ENCODE peak calls at places on chromosomes 5 and 9, in nine cellular contexts. One of them, this sample, is unnamed.

GRCh38 chr9:130994546-130995398 is 14.2 kb upstream of the LAMC3 start:
- DNase-seq in A549: no peak
- DNase-seq in upper lobe of left lung: no peak
- DNase-seq in suprapubic skin: no peak
- DNase-seq in prostate gland: no peak
- DNase-seq in breast epithelium: no peak
- DNase-seq in uterus: no peak
- DNase-seq in transverse colon: no peak
- DNase-seq in HepG2: no peak
- DNase-seq in this sample: no peak

GRCh38 chr9:104983491-104983890 is 55.5 kb upstream of the ABCA1 start:
- DNase-seq in suprapubic skin: no peak
- DNase-seq in breast epithelium: no peak
- DNase-seq in upper lobe of left lung: no peak
- DNase-seq in A549: no peak
- DNase-seq in prostate gland: no peak
- DNase-seq in uterus: no peak
- DNase-seq in HepG2: no peak
- DNase-seq in transverse colon: no peak
- DNase-seq in this sample: no peak

GRCh38 chr5:94361161-94361560 is 257.2 kb downstream of the KIAA0825 start:
- DNase-seq in A549: no peak
- DNase-seq in suprapubic skin: no peak
- DNase-seq in uterus: no peak
- DNase-seq in upper lobe of left lung: no peak
- DNase-seq in prostate gland: no peak
- DNase-seq in HepG2: no peak
- DNase-seq in breast epithelium: no peak
- DNase-seq in transverse colon: no peak
- DNase-seq in this sample: no peak

GRCh38 chr5:146722361-146722779 is 156.2 kb downstream of the PPP2R2B start:
- DNase-seq in upper lobe of left lung: no peak
- DNase-seq in breast epithelium: no peak
- DNase-seq in transverse colon: no peak
- DNase-seq in uterus: no peak
- DNase-seq in prostate gland: no peak
- DNase-seq in A549: no peak
- DNase-seq in suprapubic skin: no peak
- DNase-seq in HepG2: no peak
- DNase-seq in this sample: no peak

GRCh38 chr5:148401604-148402003 is 17.8 kb downstream of the FBXO38 start:
- DNase-seq in uterus: no peak
- DNase-seq in HepG2: no peak
- DNase-seq in suprapubic skin: no peak
- DNase-seq in prostate gland: no peak
- DNase-seq in upper lobe of left lung: no peak
- DNase-seq in transverse colon: no peak
- DNase-seq in A549: no peak
- DNase-seq in breast epithelium: no peak
- DNase-seq in this sample: no peak

GRCh38 chr5:102713682-102714231 is 41.3 kb upstream of the PAM start:
- DNase-seq in uterus: no peak
- DNase-seq in HepG2: no peak
- DNase-seq in breast epithelium: no peak
- DNase-seq in suprapubic skin: no peak
- DNase-seq in upper lobe of left lung: no peak
- DNase-seq in transverse colon: no peak
- DNase-seq in A549: no peak
- DNase-seq in prostate gland: no peak
- DNase-seq in this sample: no peak

GRCh38 chr9:128911529-128912035 is 9.2 kb upstream of the PHYHD1 start:
- DNase-seq in upper lobe of left lung: peak; percentile 67
- DNase-seq in transverse colon: no peak
- DNase-seq in breast epithelium: peak; percentile 48
- DNase-seq in A549: peak; percentile 65
- DNase-seq in suprapubic skin: no peak
- DNase-seq in uterus: no peak
- DNase-seq in prostate gland: no peak
- DNase-seq in HepG2: peak; percentile 80
- DNase-seq in this sample: no peak

GRCh38 chr5:124735169-124735858 is 11.1 kb downstream of the ZNF608 start:
- DNase-seq in A549: no peak
- DNase-seq in transverse colon: peak; percentile 39
- DNase-seq in uterus: peak; percentile 51
- DNase-seq in suprapubic skin: no peak
- DNase-seq in upper lobe of left lung: peak; percentile 76
- DNase-seq in prostate gland: no peak
- DNase-seq in breast epithelium: no peak
- DNase-seq in HepG2: no peak
- DNase-seq in this sample: no peak

GRCh38 chr5:68374770-68375518 is 159.4 kb downstream of the PIK3R1 start:
- DNase-seq in A549: no peak
- DNase-seq in suprapubic skin: no peak
- DNase-seq in breast epithelium: no peak
- DNase-seq in prostate gland: no peak
- DNase-seq in uterus: no peak
- DNase-seq in upper lobe of left lung: no peak
- DNase-seq in transverse colon: no peak
- DNase-seq in HepG2: no peak
- DNase-seq in this sample: no peak

GRCh38 chr9:92736816-92737606 is 27.6 kb downstream of the BICD2 start:
- DNase-seq in transverse colon: no peak
- DNase-seq in A549: no peak
- DNase-seq in HepG2: no peak
- DNase-seq in prostate gland: no peak
- DNase-seq in breast epithelium: no peak
- DNase-seq in upper lobe of left lung: no peak
- DNase-seq in suprapubic skin: peak; percentile 36
- DNase-seq in uterus: no peak
- DNase-seq in this sample: no peak

GRCh38 chr9:131611586-131611985 is 66.3 kb downstream of the PRRT1B start:
- DNase-seq in A549: no peak
- DNase-seq in uterus: no peak
- DNase-seq in upper lobe of left lung: no peak
- DNase-seq in transverse colon: no peak
- DNase-seq in breast epithelium: no peak
- DNase-seq in prostate gland: no peak
- DNase-seq in suprapubic skin: no peak
- DNase-seq in HepG2: no peak
- DNase-seq in this sample: no peak

GRCh38 chr5:175456105-175456504 is 12.1 kb upstream of the DRD1 start:
- DNase-seq in prostate gland: no peak
- DNase-seq in transverse colon: no peak
- DNase-seq in A549: no peak
- DNase-seq in HepG2: no peak
- DNase-seq in breast epithelium: no peak
- DNase-seq in upper lobe of left lung: no peak
- DNase-seq in uterus: no peak
- DNase-seq in suprapubic skin: no peak
- DNase-seq in this sample: no peak
- H3K4me3 ChIP-seq in prostate gland: no peak overlapping the region
- H3K4me3 ChIP-seq in transverse colon: no peak overlapping the region
- H3K4me3 ChIP-seq in A549: no peak overlapping the region
- H3K4me3 ChIP-seq in HepG2: no peak overlapping the region
- H3K4me3 ChIP-seq in breast epithelium: no peak overlapping the region
- H3K4me3 ChIP-seq in upper lobe of left lung: no peak overlapping the region
- H3K4me3 ChIP-seq in uterus: no peak overlapping the region
- H3K4me3 ChIP-seq in suprapubic skin: no peak overlapping the region
- H3K4me3 ChIP-seq in this sample: no peak overlapping the region

DNA sequence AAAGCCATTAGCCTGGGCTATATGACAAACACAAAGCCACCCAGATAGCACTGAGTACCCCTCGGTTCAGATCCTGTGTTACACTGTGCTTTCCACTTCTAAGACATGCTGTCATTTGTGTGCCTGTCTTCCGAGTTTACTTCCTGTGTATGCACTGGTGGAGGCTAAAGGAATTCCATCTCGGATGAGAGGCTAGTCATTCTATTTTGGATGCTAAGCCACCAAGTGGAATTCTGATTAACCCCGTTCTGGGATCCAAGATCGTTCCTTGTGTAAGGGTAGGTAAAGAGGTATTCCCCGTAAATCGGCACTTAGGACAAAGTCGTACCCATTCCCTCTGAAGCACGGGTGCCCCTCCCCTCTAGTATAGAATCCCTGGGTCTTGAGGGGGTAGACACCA is 8.7 kb downstream of the PROP1 start:
- DNase-seq in suprapubic skin: no peak
- DNase-seq in breast epithelium: no peak
- DNase-seq in A549: no peak
- DNase-seq in HepG2: no peak
- DNase-seq in prostate gland: no peak
- DNase-seq in transverse colon: no peak
- DNase-seq in uterus: no peak
- DNase-seq in upper lobe of left lung: no peak
- DNase-seq in this sample: no peak
- TF ChIP-seq POLR2A in suprapubic skin: no peak
- TF ChIP-seq POLR2A in breast epithelium: no peak
- TF ChIP-seq POLR2A in A549: no peak
- TF ChIP-seq POLR2A in HepG2: no peak
- TF ChIP-seq POLR2A in prostate gland: no peak
- TF ChIP-seq POLR2A in transverse colon: no peak
- TF ChIP-seq POLR2A in uterus: no peak
- TF ChIP-seq POLR2A in upper lobe of left lung: no peak
- TF ChIP-seq POLR2A in this sample: no peak

GRCh38 chr9:135030711-135031245 is 56.7 kb upstream of the OLFM1 start:
- DNase-seq in suprapubic skin: no peak
- DNase-seq in breast epithelium: no peak
- DNase-seq in upper lobe of left lung: no peak
- DNase-seq in uterus: no peak
- DNase-seq in A549: no peak
- DNase-seq in prostate gland: no peak
- DNase-seq in transverse colon: no peak
- DNase-seq in HepG2: no peak
- DNase-seq in this sample: no peak
- H3K4me3 ChIP-seq in suprapubic skin: no peak overlapping the region
- H3K4me3 ChIP-seq in breast epithelium: no peak overlapping the region
- H3K4me3 ChIP-seq in upper lobe of left lung: no peak overlapping the region
- H3K4me3 ChIP-seq in uterus: no peak overlapping the region
- H3K4me3 ChIP-seq in A549: no peak overlapping the region
- H3K4me3 ChIP-seq in prostate gland: no peak overlapping the region
- H3K4me3 ChIP-seq in transverse colon: no peak overlapping the region
- H3K4me3 ChIP-seq in HepG2: no peak overlapping the region
- H3K4me3 ChIP-seq in this sample: no peak overlapping the region

GRCh38 chr5:77781076-77781475 is 4.9 kb upstream of the TBCA start:
- DNase-seq in transverse colon: no peak
- DNase-seq in A549: no peak
- DNase-seq in upper lobe of left lung: no peak
- DNase-seq in prostate gland: no peak
- DNase-seq in suprapubic skin: no peak
- DNase-seq in breast epithelium: no peak
- DNase-seq in HepG2: no peak
- DNase-seq in uterus: no peak
- DNase-seq in this sample: no peak

GRCh38 chr5:77778398-77778797 is 2.3 kb upstream of the TBCA start:
- DNase-seq in uterus: no peak
- DNase-seq in breast epithelium: no peak
- DNase-seq in A549: no peak
- DNase-seq in HepG2: no peak
- DNase-seq in upper lobe of left lung: no peak
- DNase-seq in transverse colon: no peak
- DNase-seq in suprapubic skin: no peak
- DNase-seq in prostate gland: no peak
- DNase-seq in this sample: no peak

GRCh38 chr5:77777281-77777892 is 1.2 kb upstream of the TBCA start:
- DNase-seq in HepG2: peak; percentile 55
- DNase-seq in suprapubic skin: no peak
- DNase-seq in breast epithelium: no peak
- DNase-seq in uterus: no peak
- DNase-seq in transverse colon: no peak
- DNase-seq in prostate gland: no peak
- DNase-seq in A549: peak; percentile 39
- DNase-seq in upper lobe of left lung: no peak
- DNase-seq in this sample: no peak

GRCh38 chr5:77777911-77778310 is 1.8 kb upstream of the TBCA start:
- DNase-seq in uterus: no peak
- DNase-seq in breast epithelium: no peak
- DNase-seq in prostate gland: no peak
- DNase-seq in HepG2: no peak
- DNase-seq in suprapubic skin: no peak
- DNase-seq in transverse colon: no peak
- DNase-seq in A549: no peak
- DNase-seq in upper lobe of left lung: no peak
- DNase-seq in this sample: no peak

GRCh38 chr5:77778881-77779438 is 2.8 kb upstream of the TBCA start:
- DNase-seq in A549: no peak
- DNase-seq in HepG2: no peak
- DNase-seq in suprapubic skin: no peak
- DNase-seq in prostate gland: no peak
- DNase-seq in upper lobe of left lung: no peak
- DNase-seq in transverse colon: no peak
- DNase-seq in breast epithelium: no peak
- DNase-seq in uterus: no peak
- DNase-seq in this sample: no peak
- TF ChIP-seq POLR2A in A549: no peak
- TF ChIP-seq POLR2A in HepG2: no peak
- TF ChIP-seq POLR2A in suprapubic skin: no peak
- TF ChIP-seq POLR2A in prostate gland: no peak
- TF ChIP-seq POLR2A in upper lobe of left lung: no peak
- TF ChIP-seq POLR2A in transverse colon: no peak
- TF ChIP-seq POLR2A in breast epithelium: no peak
- TF ChIP-seq POLR2A in uterus: no peak
- TF ChIP-seq POLR2A in this sample: no peak